ENCODE peak calls at places on chromosomes 11 and 22, in four cellular contexts. C is upper lobe of left lung; L is esophagus squamous epithelium; P is effector CD4-positive, alpha-beta T cell. H is an unnamed sample.

GRCh38 chr11:35389897-35390462 is 29.4 kb downstream of the SLC1A2 start:
- DNase-seq in P (no peak), L (no peak), C (no peak), H (no peak)

GRCh38 chr11:17076517-17077239 is 789 bp downstream of the RPS13 start:
- DNase-seq in L (no peak), C (peak), P (no peak), H (no peak)

GRCh38 chr11:11213117-11213516 is 139.9 kb downstream of the CSNK2A3 start:
- DNase-seq in L (no peak), C (no peak), P (no peak), H (no peak)

GRCh38 chr11:1327064-1327460 is 17.6 kb upstream of the TOLLIP start:
- DNase-seq in L (no peak), C (no peak), P (no peak), H (no peak)

GRCh38 chr11:47857485-47858168 is 9.5 kb upstream of the NUP160 start:
- DNase-seq in L (no peak), P (no peak), C (no peak), H (no peak)

GRCh38 chr11:62930157-62930556 is 9.0 kb upstream of the CHRM1 start:
- DNase-seq in C (no peak), L (no peak), P (no peak), H (no peak)

GRCh38 chr22:27867114-27867957 is 51.7 kb downstream of the PITPNB start:
- DNase-seq in C (no peak), P (no peak), L (no peak), H (no peak)

GRCh38 chr22:19368876-19369275 is 62.7 kb downstream of the HIRA start:
- DNase-seq in C (no peak), P (no peak), L (no peak), H (no peak)

GRCh38 chr11:35183526-35183925 is 44.6 kb downstream of the CD44 start:
- DNase-seq in C (no peak), P (no peak), L (no peak), H (no peak)

GRCh38 chr11:777288-778255 is at the start of gene GATD1:
- DNase-seq in C (peak), L (peak), P (peak), H (peak)

GRCh38 chr22:19639610-19640135 is 74.6 kb upstream of the SEPTIN5 start:
- DNase-seq in P (no peak), C (no peak), L (no peak), H (no peak)

GRCh38 chr22:19734837-19735382 is 11.6 kb downstream of the GP1BB start:
- DNase-seq in L (no peak), P (no peak), C (no peak), H (no peak)

GRCh38 chr11:57515332-57516060 is at the start of gene SLC43A1:
- DNase-seq in L (no peak), P (no peak), C (peak), H (no peak)

GRCh38 chr11:64074239-64074638 is 38.5 kb downstream of the FLRT1 start:
- DNase-seq in L (no peak), C (peak), P (no peak), H (no peak)

GRCh38 chr11:23205156-23205871 is 345.0 kb upstream of the CCDC179 start:
- DNase-seq in C (no peak), P (no peak), L (no peak), H (no peak)